ENCODE peak calls at places on chromosomes 5 and 9, in nine cellular contexts. J is psoas muscle, N is fibroblast of mammary gland, E is heart right ventricle, I is cardiac muscle cell, W is GM12865, D is GM23338, L is epithelial cell of esophagus, V is MM.1S. C is an unnamed sample.

GRCh38 chr5:138033275-138033808 is 463 bp upstream of the FAM13B start:
- DNase-seq in W (no peak), D (peak), I (no peak), L (no peak), E (no peak), J (no peak), V (no peak), N (no peak), C (no peak)

GRCh38 chr5:126973193-126973592 is 57.2 kb downstream of the MARCHF3 start:
- DNase-seq in E (no peak), N (no peak), D (peak), J (no peak), W (no peak), I (no peak), V (no peak), L (no peak), C (no peak)

GRCh38 chr9:95167998-95168397 is 149.5 kb downstream of the FANCC start:
- DNase-seq in V (peak), E (peak), D (peak), W (peak), I (peak), J (no peak), N (peak), L (peak), C (peak)

GRCh38 chr9:93636667-93637066 is 60.3 kb downstream of the PHF2 start:
- DNase-seq in D (no peak), I (no peak), L (no peak), W (no peak), J (no peak), V (no peak), N (no peak), E (no peak), C (no peak)

GRCh38 chr5:134227259-134227658 is 1.4 kb upstream of the PPP2CA start:
- DNase-seq in I (no peak), D (peak), J (no peak), L (peak), E (peak), W (peak), V (no peak), N (peak), C (no peak)

GRCh38 chr9:98642661-98643312 is 65.9 kb downstream of the GABBR2 start:
- DNase-seq in N (no peak), W (no peak), D (peak), J (no peak), V (no peak), I (no peak), L (no peak), E (no peak), C (no peak)

GRCh38 chr5:141853895-141854626 is 24.1 kb downstream of the PCDH1 start:
- DNase-seq in W (no peak), E (no peak), J (no peak), V (no peak), D (peak), I (no peak), L (no peak), N (no peak), C (no peak)

GRCh38 chr5:175654807-175655206 is 3.1 kb upstream of the HRH2 start:
- DNase-seq in N (no peak), W (no peak), D (no peak), J (no peak), E (no peak), L (no peak), I (no peak), V (peak), C (no peak)

GRCh38 chr9:68625559-68625958 is 79.5 kb upstream of the PIP5K1B start:
- DNase-seq in L (no peak), W (no peak), N (no peak), V (no peak), E (no peak), D (no peak), I (no peak), J (no peak), C (no peak)

GRCh38 chr5:123089971-123090640 is 1.1 kb downstream of the PRDM6 start:
- DNase-seq in V (no peak), W (peak), L (peak), D (peak), N (peak), I (peak), E (no peak), J (peak), C (no peak)

GRCh38 chr5:109688647-109688998 is 1.1 kb upstream of the MAN2A1 start:
- DNase-seq in J (no peak), E (peak), D (peak), N (peak), W (peak), L (peak), I (no peak), V (peak), C (peak)

GRCh38 chr9:35161713-35162604 is at the start of gene UNC13B:
- DNase-seq in L (peak), D (peak), W (peak), N (peak), I (peak), V (peak), J (peak), E (peak), C (peak)

GRCh38 chr9:132774886-132775285 is 103.2 kb downstream of the AK8 start:
- DNase-seq in D (no peak), V (no peak), I (no peak), E (no peak), L (no peak), N (no peak), W (no peak), J (no peak), C (no peak)

GRCh38 chr5:79878721-79879336 is 112.2 kb downstream of the MTX3 start:
- DNase-seq in N (peak), W (peak), V (no peak), J (no peak), L (peak), E (no peak), I (peak), D (peak), C (no peak)

GRCh38 chr9:95422650-95423049 is 94.1 kb downstream of the PTCH1 start:
- DNase-seq in V (no peak), D (no peak), N (no peak), I (no peak), E (no peak), W (no peak), J (no peak), L (no peak), C (no peak)

GRCh38 chr9:86648156-86648827 is 294.1 kb upstream of the TUT7 start:
- DNase-seq in N (no peak), D (no peak), I (no peak), E (no peak), W (no peak), L (no peak), J (no peak), V (no peak), C (no peak)

GRCh38 chr5:55578771-55579170 is 44.0 kb upstream of the PLPP1 start:
- DNase-seq in I (no peak), W (no peak), V (no peak), L (no peak), N (peak), D (no peak), J (no peak), E (peak), C (no peak)

GRCh38 chr5:95850391-95850894 is 27.9 kb upstream of the GLRX start:
- DNase-seq in N (peak), V (no peak), J (no peak), E (no peak), D (no peak), I (no peak), W (no peak), L (no peak), C (no peak)

GRCh38 chr9:134055981-134056461 is 11.8 kb downstream of the BRD3 start:
- DNase-seq in W (no peak), V (no peak), E (peak), D (no peak), J (peak), L (peak), N (peak), I (no peak), C (no peak)

GRCh38 chr9:136235171-136235570 is 10.4 kb downstream of the QSOX2 start:
- DNase-seq in I (no peak), E (no peak), V (no peak), J (no peak), W (no peak), N (no peak), L (no peak), D (no peak), C (no peak)

GRCh38 chr9:126057036-126057435 is 269.6 kb upstream of the MVB12B start:
- DNase-seq in D (no peak), I (no peak), E (no peak), V (no peak), N (no peak), J (no peak), L (no peak), W (no peak), C (no peak)

GRCh38 chr5:71533142-71533541 is 54.0 kb upstream of the MCCC2 start:
- DNase-seq in J (no peak), L (no peak), I (no peak), E (no peak), N (peak), W (no peak), V (no peak), D (no peak), C (no peak)

GRCh38 chr9:109815366-109815947 is 35.5 kb downstream of the PALM2AKAP2 start:
- DNase-seq in D (no peak), W (no peak), I (no peak), N (peak), E (no peak), L (peak), V (no peak), J (no peak), C (no peak)

GRCh38 chr5:97107266-97107665 is 35.1 kb downstream of the LIX1 start:
- DNase-seq in V (no peak), E (no peak), D (no peak), L (no peak), I (peak), W (no peak), N (no peak), J (no peak), C (no peak)

GRCh38 chr5:28014779-28015178 is 976.4 kb upstream of the CDH9 start:
- DNase-seq in N (peak), D (peak), J (no peak), L (peak), V (peak), W (peak), E (no peak), I (no peak), C (no peak)

GRCh38 chr9:128107260-128107970 is 20.1 kb downstream of the PTGES2 start:
- DNase-seq in W (no peak), E (no peak), N (no peak), D (no peak), J (peak), I (no peak), V (no peak), L (no peak), C (no peak)

GRCh38 chr5:72209515-72210115 is 102.3 kb downstream of the MAP1B start:
- DNase-seq in N (no peak), V (no peak), D (peak), J (no peak), L (peak), W (no peak), I (no peak), E (no peak), C (no peak)

GRCh38 chr9:132241840-132242620 is 80.2 kb downstream of the NTNG2 start:
- DNase-seq in W (peak), J (no peak), L (no peak), D (peak), N (no peak), V (peak), E (peak), I (no peak), C (no peak)

GRCh38 chr5:164296603-164297080 is 791.2 kb downstream of the MAT2B start:
- DNase-seq in J (no peak), I (peak), L (no peak), W (no peak), E (no peak), V (no peak), N (no peak), D (peak), C (no peak)

GRCh38 chr5:159022178-159022556 is 77.5 kb downstream of the EBF1 start:
- DNase-seq in E (peak), I (no peak), N (peak), V (no peak), W (no peak), J (peak), D (no peak), L (no peak), C (no peak)

GRCh38 chr5:92641031-92641962 is 939.7 kb downstream of the NR2F1-AS1 start:
- DNase-seq in W (peak), I (peak), V (peak), J (no peak), D (no peak), N (peak), E (peak), L (peak), C (no peak)

GRCh38 chr5:170173227-170173626 is 59.6 kb upstream of the C5orf58 start:
- DNase-seq in L (peak), D (no peak), I (no peak), W (no peak), E (no peak), J (no peak), V (no peak), N (peak), C (no peak)

GRCh38 chr9:17793713-17794622 is 215.1 kb downstream of the SH3GL2 start:
- DNase-seq in E (no peak), J (no peak), W (peak), I (no peak), L (peak), N (peak), V (no peak), D (peak), C (no peak)
- TF ChIP-seq CTCF in E (no peak), J (no peak), W (peak), I (peak), L (no peak), N (peak), V (no peak), D (no peak), C (peak)

DNA sequence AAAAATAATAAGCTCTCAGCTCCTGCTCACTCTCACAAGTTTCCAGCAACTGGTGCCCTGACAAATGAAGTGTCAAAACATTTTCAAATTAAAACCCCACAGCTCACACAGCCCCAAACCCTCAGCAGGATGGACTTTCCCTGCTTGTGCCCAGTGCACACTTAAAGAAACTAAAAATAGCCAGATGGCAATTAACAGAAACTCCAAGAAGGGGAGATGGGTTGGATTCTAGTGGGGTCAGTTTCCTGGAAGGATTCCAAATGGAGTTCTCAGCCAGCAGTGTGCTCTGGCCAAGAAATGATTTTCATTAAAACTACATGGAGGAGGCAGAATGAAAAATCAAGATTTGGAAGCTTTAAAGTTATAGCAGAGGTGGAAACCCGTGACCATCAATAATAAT is 163.0 kb upstream of the PUM3 start:
- DNase-seq in W (no peak), E (no peak), D (no peak), L (no peak), I (peak), J (no peak), V (no peak), N (no peak), C (no peak)
- H3K4me3 ChIP-seq in W (no peak), E (no peak), D (no peak), L (no peak), I (no peak), J (no peak), V (no peak), N (no peak), C (no peak)

DNA sequence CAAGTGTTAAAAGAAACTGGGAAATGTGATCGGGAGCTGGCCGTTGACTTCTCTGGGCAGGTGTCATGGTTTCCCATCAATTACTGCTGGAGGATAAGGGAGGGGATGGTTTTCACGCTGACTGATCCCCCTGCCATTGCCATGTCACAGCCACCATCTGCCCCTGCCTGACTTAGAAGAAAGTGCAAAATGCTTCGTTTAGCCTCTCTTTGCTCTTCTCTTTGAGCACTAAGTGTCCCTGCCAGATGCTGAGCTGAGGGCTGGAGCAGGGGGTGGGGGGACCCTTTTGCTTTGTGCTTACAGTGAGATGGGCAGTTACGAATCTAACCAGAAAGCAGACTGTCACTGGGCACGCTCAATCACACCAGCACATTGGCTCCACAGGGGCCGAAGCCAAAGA is 138.4 kb upstream of the ALDH1B1 start:
- DNase-seq in V (no peak), W (no peak), I (no peak), N (no peak), D (no peak), J (no peak), L (no peak), E (no peak), C (no peak)
- TF ChIP-seq CTCF in V (no peak), W (no peak), I (no peak), N (no peak), D (no peak), J (no peak), L (no peak), E (no peak), C (no peak)

GRCh38 chr9:96688745-96689464 is 33.8 kb upstream of the PRXL2C start:
- DNase-seq in J (no peak), E (no peak), N (no peak), I (no peak), D (no peak), V (no peak), W (no peak), L (no peak), C (no peak)

GRCh38 chr9:96691326-96691725 is 36.2 kb upstream of the PRXL2C start:
- DNase-seq in E (no peak), N (no peak), D (no peak), V (no peak), J (no peak), I (no peak), W (no peak), L (peak), C (no peak)

GRCh38 chr9:96680812-96681499 is 25.8 kb upstream of the PRXL2C start:
- DNase-seq in W (no peak), E (no peak), V (no peak), I (no peak), N (no peak), L (no peak), J (no peak), D (no peak), C (no peak)

GRCh38 chr9:96688215-96688614 is 33.1 kb upstream of the PRXL2C start:
- DNase-seq in W (no peak), L (no peak), I (no peak), N (no peak), E (no peak), D (no peak), J (no peak), V (no peak), C (no peak)

GRCh38 chr9:96686638-96687335 is 31.7 kb upstream of the PRXL2C start:
- DNase-seq in J (peak), E (peak), V (no peak), L (peak), I (peak), N (peak), D (peak), W (peak), C (no peak)
- H3K4me3 ChIP-seq in J (peak), E (peak), V (no peak), L (peak), I (peak), N (peak), D (peak), W (no peak), C (peak)

GRCh38 chr5:2018390-2018724 is 135.6 kb upstream of the IRX4 start:
- DNase-seq in E (no peak), I (no peak), V (no peak), J (no peak), N (no peak), L (no peak), W (no peak), D (no peak), C (no peak)

GRCh38 chr5:2015961-2016360 is 133.2 kb upstream of the IRX4 start:
- DNase-seq in I (no peak), V (no peak), L (no peak), N (no peak), E (no peak), W (no peak), D (no peak), J (no peak), C (no peak)

GRCh38 chr5:2019716-2020115 is 137.0 kb upstream of the IRX4 start:
- DNase-seq in W (no peak), L (no peak), V (no peak), E (no peak), N (no peak), I (no peak), J (no peak), D (no peak), C (no peak)

GRCh38 chr5:2015116-2015848 is 132.6 kb upstream of the IRX4 start:
- DNase-seq in W (no peak), V (no peak), J (no peak), L (no peak), N (no peak), D (peak), E (no peak), I (peak), C (no peak)

GRCh38 chr5:2017540-2018389 is 135.0 kb upstream of the IRX4 start:
- DNase-seq in W (peak), N (peak), J (no peak), E (no peak), L (peak), I (no peak), V (peak), D (peak), C (no peak)
- TF ChIP-seq CTCF in W (peak), N (peak), J (peak), E (peak), L (peak), I (peak), V (peak), D (peak), C (peak)

GRCh38 chr5:111392181-111392580 is 120.2 kb downstream of the STARD4 start:
- DNase-seq in L (no peak), V (no peak), E (no peak), D (no peak), I (no peak), J (no peak), W (no peak), N (no peak), C (no peak)
- H3K4me3 ChIP-seq in L (no peak), V (no peak), E (no peak), D (no peak), I (no peak), J (no peak), W (no peak), N (no peak), C (no peak)

DNA sequence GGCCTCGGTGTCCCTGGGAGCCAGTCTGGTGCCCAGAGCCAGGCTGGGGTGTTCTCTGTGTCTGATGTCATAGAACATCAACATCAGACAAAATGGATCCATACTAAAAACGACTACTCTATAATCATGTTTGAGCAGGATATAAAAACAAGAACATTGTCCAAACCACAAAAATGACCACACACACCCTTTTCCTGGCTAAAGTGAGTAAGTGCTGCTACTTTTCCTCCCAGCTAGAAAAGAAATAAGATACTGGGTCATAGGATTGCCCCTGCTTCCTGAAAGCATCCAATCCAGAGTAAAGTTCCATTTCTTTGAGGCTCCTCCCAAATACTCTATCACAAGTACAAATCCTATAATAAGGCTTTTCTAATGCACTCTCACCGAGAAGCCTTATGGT is 19.7 kb upstream of the TRAF1 start:
- DNase-seq in J (no peak), D (no peak), N (peak), V (no peak), L (peak), W (no peak), I (no peak), E (no peak), C (no peak)
- TF ChIP-seq CTCF in J (no peak), D (no peak), N (no peak), V (no peak), L (no peak), W (no peak), I (no peak), E (no peak), C (no peak)

C was measured in GM12864.